ENCODE peak calls at places on chromosomes 12 and 14, in ten cellular contexts. F is IMR-90, J is A549, V is heart left ventricle, P is prostate gland, T is uterus, X is HCT116, B is stomach, R is thyroid gland, I is body of pancreas. Y is an unnamed sample. For H3K4me1, the result is how much of the 10 kb centered on the place peaks cover.

GRCh38 chr14:51860836-51861583 is 598 bp downstream of the GNG2 start:
- DNase-seq in T (no peak), X (no peak), V (no peak), F (peak), B (no peak), R (no peak), P (no peak), J (no peak), I (no peak), Y (no peak)

GRCh38 chr12:126051611-126052107 is 986.4 kb downstream of the AACS start:
- DNase-seq in R (no peak), J (peak), I (no peak), V (no peak), B (no peak), P (no peak), X (no peak), T (no peak), F (no peak), Y (no peak)

GRCh38 chr14:72792051-72792788 is 101.7 kb downstream of the DPF3 start:
- DNase-seq in V (peak), J (no peak), B (no peak), X (no peak), R (no peak), P (no peak), F (no peak), I (peak), T (no peak), Y (no peak)

GRCh38 chr12:96766232-96766631 is 140.8 kb upstream of the NEDD1 start:
- DNase-seq in I (no peak), R (no peak), V (no peak), B (no peak), J (peak), X (no peak), P (no peak), F (peak), T (no peak), Y (no peak)

GRCh38 chr14:34873591-34874385 is 1.4 kb downstream of the BAZ1A start:
- DNase-seq in T (peak), V (peak), R (peak), B (peak), F (no peak), P (peak), J (peak), X (peak), I (peak), Y (no peak)

GRCh38 chr14:56378046-56378445 is 201.6 kb upstream of the TMEM260 start:
- DNase-seq in T (no peak), B (no peak), P (no peak), V (no peak), J (no peak), X (no peak), R (no peak), I (no peak), F (peak), Y (no peak)

GRCh38 chr12:100752841-100753240 is 41.7 kb upstream of the ANO4 start:
- DNase-seq in B (no peak), V (no peak), F (no peak), R (no peak), P (no peak), J (no peak), X (no peak), T (no peak), I (no peak), Y (no peak)

GRCh38 chr14:29216774-29217232 is 450.2 kb downstream of the FOXG1 start:
- DNase-seq in J (no peak), V (no peak), T (no peak), B (no peak), X (no peak), F (no peak), I (no peak), P (no peak), R (no peak), Y (no peak)

GRCh38 chr12:92074889-92075288 is 70.8 kb downstream of the BTG1 start:
- DNase-seq in V (no peak), R (no peak), J (no peak), X (no peak), I (no peak), B (no peak), F (no peak), T (no peak), P (no peak), Y (no peak)
- H3K4me1 ChIP-seq in V (under half), R (under half), J (half or more), X (under half), I (half or more), B (half or more), F (under half), T (under half), P (under half), Y (under half)

DNA sequence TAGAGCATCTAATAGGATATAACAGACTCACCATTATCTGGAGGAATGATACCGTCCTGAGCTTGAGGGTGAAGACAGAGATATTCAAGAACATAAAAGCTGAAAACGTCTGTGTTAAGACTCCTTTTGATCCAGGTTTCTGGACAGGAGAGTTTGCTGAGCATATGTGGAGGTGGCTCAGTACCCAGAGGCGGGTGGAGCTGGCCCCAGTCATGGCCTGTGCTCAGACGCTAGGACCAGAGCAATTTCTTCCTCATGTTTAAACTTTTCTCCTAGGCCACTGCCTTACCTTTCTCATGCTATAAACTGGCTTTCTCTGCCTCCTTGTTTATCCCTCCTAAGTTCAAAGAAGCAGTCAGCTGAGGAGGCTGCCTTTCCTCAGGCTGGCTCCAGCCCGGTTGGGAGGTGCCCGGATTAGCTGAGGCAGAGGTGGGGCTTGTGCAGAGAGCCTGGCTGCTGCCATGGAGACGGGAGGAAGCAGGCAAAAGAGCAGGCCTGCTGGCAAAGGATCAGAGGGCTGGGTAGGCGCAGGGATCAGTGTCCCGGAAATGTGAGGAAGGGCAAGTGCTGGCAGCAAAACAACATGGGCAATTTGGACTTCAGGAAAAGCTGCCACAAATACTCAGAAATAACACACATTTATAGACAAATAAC is 13.7 kb downstream of the COA8 start:
- DNase-seq in R (peak), T (peak), J (peak), B (peak), F (peak), P (peak), V (peak), I (peak), X (peak), Y (no peak)
- TF ChIP-seq POLR2A in R (peak), T (peak), J (no peak), B (no peak), F (no peak), P (no peak), V (no peak), I (no peak), X (no peak), Y (no peak)

GRCh38 chr14:68661226-68662225 is 131.3 kb downstream of the ZFP36L1 start:
- DNase-seq in P (no peak), J (no peak), F (no peak), B (no peak), I (no peak), T (peak), R (no peak), X (no peak), V (no peak), Y (peak)
- H3K4me1 ChIP-seq in P (under half), J (under half), F (under half), B (under half), I (under half), T (under half), R (under half), X (under half), V (under half), Y (half or more)

GRCh38 chr14:91456283-91456682 is 38.7 kb upstream of the CCDC88C start:
- DNase-seq in F (no peak), V (no peak), I (no peak), T (no peak), J (no peak), X (no peak), B (no peak), R (no peak), P (no peak), Y (no peak)
- TF ChIP-seq POLR2A in F (no peak), V (no peak), I (no peak), T (no peak), J (no peak), X (no peak), B (no peak), R (no peak), P (no peak), Y (no peak)

GRCh38 chr12:116130431-116130830 is 147.1 kb downstream of the MED13L start:
- DNase-seq in X (no peak), T (no peak), V (no peak), J (no peak), P (no peak), R (no peak), I (no peak), F (peak), B (no peak), Y (no peak)
- H3K4me1 ChIP-seq in X (under half), T (under half), V (under half), J (half or more), P (under half), R (half or more), I (under half), F (under half), B (half or more), Y (half or more)

GRCh38 chr14:50061664-50062437 is 54.5 kb downstream of the VCPKMT start:
- DNase-seq in F (peak), R (peak), V (no peak), P (no peak), J (no peak), B (peak), T (no peak), I (peak), X (no peak), Y (no peak)
- TF ChIP-seq POLR2A in F (no peak), R (no peak), V (no peak), P (no peak), J (no peak), B (no peak), T (no peak), I (no peak), X (no peak), Y (no peak)

DNA sequence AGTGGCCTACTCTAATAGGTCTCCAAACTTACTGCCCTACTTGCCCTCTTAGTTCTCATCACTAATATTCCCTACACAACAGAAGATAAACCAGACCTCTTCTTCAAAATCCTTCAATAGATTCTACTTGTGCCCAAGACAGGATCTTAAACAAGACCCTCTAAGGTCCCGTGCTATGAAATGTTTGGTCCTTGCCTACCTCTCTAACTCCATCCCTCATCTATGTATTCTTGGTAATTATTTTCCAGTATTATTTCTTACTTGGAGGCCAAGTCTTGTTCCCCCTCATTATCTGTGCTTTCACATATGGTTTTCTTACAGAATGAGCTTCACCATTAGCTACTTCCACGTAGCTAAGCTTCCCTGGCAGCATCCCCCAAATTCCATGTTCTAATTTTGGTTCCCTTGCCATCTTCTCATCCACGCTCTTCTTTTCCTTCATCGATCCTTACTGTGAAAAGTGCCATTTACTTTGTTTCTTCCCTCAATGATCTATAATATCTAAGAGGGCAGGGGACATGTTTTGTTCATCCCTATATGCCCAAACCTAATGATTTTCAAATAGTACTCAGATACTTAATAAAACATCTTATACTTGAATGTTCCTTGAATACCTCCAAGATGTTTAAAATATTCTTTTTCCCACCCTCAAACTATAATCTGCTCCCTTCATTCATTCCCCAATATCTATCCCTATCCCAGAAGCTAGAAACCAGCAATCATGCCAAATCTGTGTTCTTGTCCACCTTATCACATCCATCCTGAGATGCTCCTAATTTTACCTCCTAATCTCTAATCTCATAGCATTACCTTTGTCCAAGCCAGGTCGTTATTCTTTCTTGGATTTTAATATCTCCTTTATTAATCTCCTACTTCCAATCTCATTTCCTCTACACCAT is 10.1 kb downstream of the HNRNPC start:
- DNase-seq in V (no peak), R (no peak), F (no peak), X (no peak), J (no peak), I (no peak), B (no peak), P (no peak), T (no peak), Y (no peak)
- H3K4me1 ChIP-seq in V (half or more), R (under half), F (under half), X (under half), J (half or more), I (half or more), B (half or more), P (under half), T (under half), Y (half or more)

Y was measured in vagina.